ENCODE peak calls at places on chromosomes 2 and 18, in nine cellular contexts. One of them, this sample, is unnamed. For H3K4me1, the result is how much of the 10 kb centered on the place peaks cover.

GRCh38 chr18:32770181-32770650 is 2.6 kb downstream of the KLHL14 start:
- DNase-seq in IMR-90: no peak
- DNase-seq in body of pancreas: peak
- DNase-seq in ovary: no peak
- DNase-seq in heart left ventricle: peak
- DNase-seq in HCT116: no peak
- DNase-seq in sigmoid colon: peak
- DNase-seq in Peyer's patch: peak
- DNase-seq in testis: no peak
- DNase-seq in this sample: no peak

GRCh38 chr2:30765226-30765625 is 42.0 kb downstream of the CAPN13 start:
- DNase-seq in IMR-90: no peak
- DNase-seq in body of pancreas: no peak
- DNase-seq in ovary: no peak
- DNase-seq in heart left ventricle: no peak
- DNase-seq in HCT116: no peak
- DNase-seq in sigmoid colon: no peak
- DNase-seq in Peyer's patch: no peak
- DNase-seq in testis: no peak
- DNase-seq in this sample: no peak

GRCh38 chr2:136191041-136191440 is 73.1 kb upstream of the CXCR4 start:
- DNase-seq in IMR-90: no peak
- DNase-seq in body of pancreas: no peak
- DNase-seq in ovary: no peak
- DNase-seq in heart left ventricle: no peak
- DNase-seq in HCT116: no peak
- DNase-seq in sigmoid colon: no peak
- DNase-seq in Peyer's patch: no peak
- DNase-seq in testis: no peak
- DNase-seq in this sample: no peak

GRCh38 chr18:43830905-43831304 is 553.6 kb upstream of the SYT4 start:
- DNase-seq in IMR-90: no peak
- DNase-seq in body of pancreas: no peak
- DNase-seq in ovary: no peak
- DNase-seq in heart left ventricle: no peak
- DNase-seq in HCT116: no peak
- DNase-seq in sigmoid colon: no peak
- DNase-seq in Peyer's patch: no peak
- DNase-seq in testis: no peak
- DNase-seq in this sample: no peak

GRCh38 chr2:24515841-24516240 is 24.8 kb downstream of the NCOA1 start:
- DNase-seq in IMR-90: no peak
- DNase-seq in body of pancreas: no peak
- DNase-seq in ovary: no peak
- DNase-seq in heart left ventricle: no peak
- DNase-seq in HCT116: no peak
- DNase-seq in sigmoid colon: no peak
- DNase-seq in Peyer's patch: no peak
- DNase-seq in testis: no peak
- DNase-seq in this sample: no peak

GRCh38 chr18:35478520-35479435 is 19.0 kb downstream of the INO80C start:
- DNase-seq in IMR-90: peak
- DNase-seq in body of pancreas: no peak
- DNase-seq in ovary: no peak
- DNase-seq in heart left ventricle: no peak
- DNase-seq in HCT116: peak
- DNase-seq in sigmoid colon: no peak
- DNase-seq in Peyer's patch: no peak
- DNase-seq in testis: no peak
- DNase-seq in this sample: no peak

GRCh38 chr2:106953779-106954178 is 67.8 kb upstream of the ST6GAL2 start:
- DNase-seq in IMR-90: no peak
- DNase-seq in body of pancreas: no peak
- DNase-seq in ovary: no peak
- DNase-seq in heart left ventricle: no peak
- DNase-seq in HCT116: no peak
- DNase-seq in sigmoid colon: no peak
- DNase-seq in Peyer's patch: no peak
- DNase-seq in testis: no peak
- DNase-seq in this sample: no peak

GRCh38 chr2:9477914-9478313 is 3.6 kb downstream of the IAH1 start:
- DNase-seq in IMR-90: no peak
- DNase-seq in body of pancreas: no peak
- DNase-seq in ovary: no peak
- DNase-seq in heart left ventricle: no peak
- DNase-seq in HCT116: no peak
- DNase-seq in sigmoid colon: no peak
- DNase-seq in Peyer's patch: no peak
- DNase-seq in testis: no peak
- DNase-seq in this sample: no peak

GRCh38 chr2:31231571-31232287 is 2.2 kb upstream of the EHD3 start:
- DNase-seq in IMR-90: no peak
- DNase-seq in body of pancreas: no peak
- DNase-seq in ovary: no peak
- DNase-seq in heart left ventricle: peak
- DNase-seq in HCT116: no peak
- DNase-seq in sigmoid colon: no peak
- DNase-seq in Peyer's patch: no peak
- DNase-seq in testis: no peak
- DNase-seq in this sample: no peak

GRCh38 chr2:96930351-96931015 is 55.9 kb downstream of the FAM178B start:
- DNase-seq in IMR-90: no peak
- DNase-seq in body of pancreas: no peak
- DNase-seq in ovary: no peak
- DNase-seq in heart left ventricle: no peak
- DNase-seq in HCT116: no peak
- DNase-seq in sigmoid colon: no peak
- DNase-seq in Peyer's patch: peak
- DNase-seq in testis: no peak
- DNase-seq in this sample: no peak

GRCh38 chr2:207749873-207750272 is 19.8 kb downstream of the FZD5 start:
- DNase-seq in IMR-90: peak
- DNase-seq in body of pancreas: no peak
- DNase-seq in ovary: no peak
- DNase-seq in heart left ventricle: no peak
- DNase-seq in HCT116: no peak
- DNase-seq in sigmoid colon: no peak
- DNase-seq in Peyer's patch: no peak
- DNase-seq in testis: no peak
- DNase-seq in this sample: no peak

GRCh38 chr2:207750876-207751275 is 18.8 kb downstream of the FZD5 start:
- DNase-seq in IMR-90: no peak
- DNase-seq in body of pancreas: no peak
- DNase-seq in ovary: no peak
- DNase-seq in heart left ventricle: no peak
- DNase-seq in HCT116: no peak
- DNase-seq in sigmoid colon: no peak
- DNase-seq in Peyer's patch: no peak
- DNase-seq in testis: no peak
- DNase-seq in this sample: no peak

GRCh38 chr2:207750315-207750714 is 19.4 kb downstream of the FZD5 start:
- DNase-seq in IMR-90: no peak
- DNase-seq in body of pancreas: no peak
- DNase-seq in ovary: no peak
- DNase-seq in heart left ventricle: no peak
- DNase-seq in HCT116: no peak
- DNase-seq in sigmoid colon: no peak
- DNase-seq in Peyer's patch: no peak
- DNase-seq in testis: no peak
- DNase-seq in this sample: no peak

GRCh38 chr2:207758010-207758409 is 11.7 kb downstream of the FZD5 start:
- DNase-seq in IMR-90: no peak
- DNase-seq in body of pancreas: no peak
- DNase-seq in ovary: no peak
- DNase-seq in heart left ventricle: no peak
- DNase-seq in HCT116: no peak
- DNase-seq in sigmoid colon: no peak
- DNase-seq in Peyer's patch: no peak
- DNase-seq in testis: no peak
- DNase-seq in this sample: no peak

DNA sequence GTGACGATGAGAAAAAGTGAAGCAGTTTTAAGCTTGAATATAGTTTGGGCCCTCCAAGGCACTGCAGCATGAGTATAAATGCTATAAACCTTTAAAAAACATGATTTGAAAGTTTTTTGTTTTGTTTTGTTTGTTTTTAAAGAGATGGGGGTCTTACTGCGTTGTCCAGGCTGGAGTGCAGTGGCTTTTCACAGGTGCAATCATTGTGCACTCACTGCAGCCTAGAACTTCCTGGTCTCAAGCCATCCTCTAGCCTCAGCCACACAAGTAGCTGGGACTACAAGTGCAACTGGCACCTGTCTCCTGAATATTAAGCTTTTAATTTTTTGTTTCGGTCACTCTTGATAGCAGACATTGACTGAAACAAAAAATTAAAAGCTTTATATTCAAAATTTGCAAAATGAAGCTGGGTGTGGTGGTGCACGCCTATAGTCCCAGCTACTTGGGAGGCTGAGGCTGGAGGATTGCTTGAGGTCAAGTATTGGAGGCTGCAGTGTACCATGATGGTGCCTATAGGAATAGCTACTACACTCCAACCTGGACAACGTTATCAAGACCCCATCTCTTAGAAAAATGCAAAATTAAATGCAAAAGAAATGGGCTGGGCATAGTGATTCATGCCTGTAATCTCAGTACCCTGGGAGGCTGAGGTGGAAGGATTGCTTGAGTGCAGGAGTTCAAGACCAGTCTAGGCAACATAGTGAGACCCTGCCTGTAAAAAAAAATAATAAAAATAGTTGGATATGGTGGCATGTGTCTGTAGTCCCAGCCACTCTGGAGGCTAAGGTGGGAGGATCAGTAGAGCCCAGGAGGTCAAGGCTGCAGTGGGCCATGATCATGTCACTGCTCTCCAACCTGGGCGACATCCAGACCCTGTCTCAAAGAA is 15.0 kb downstream of the FZD5 start:
- DNase-seq in IMR-90: no peak
- DNase-seq in body of pancreas: no peak
- DNase-seq in ovary: no peak
- DNase-seq in heart left ventricle: no peak
- DNase-seq in HCT116: no peak
- DNase-seq in sigmoid colon: no peak
- DNase-seq in Peyer's patch: no peak
- DNase-seq in testis: no peak
- DNase-seq in this sample: no peak
- TF ChIP-seq POLR2A in IMR-90: no peak
- TF ChIP-seq POLR2A in body of pancreas: no peak
- TF ChIP-seq POLR2A in ovary: no peak
- TF ChIP-seq POLR2A in heart left ventricle: no peak
- TF ChIP-seq POLR2A in HCT116: no peak
- TF ChIP-seq POLR2A in sigmoid colon: no peak
- TF ChIP-seq POLR2A in Peyer's patch: no peak
- TF ChIP-seq POLR2A in testis: no peak
- TF ChIP-seq POLR2A in this sample: no peak

GRCh38 chr2:40101076-40101688 is 322.1 kb upstream of the THUMPD2 start:
- DNase-seq in IMR-90: peak
- DNase-seq in body of pancreas: no peak
- DNase-seq in ovary: no peak
- DNase-seq in heart left ventricle: no peak
- DNase-seq in HCT116: no peak
- DNase-seq in sigmoid colon: no peak
- DNase-seq in Peyer's patch: no peak
- DNase-seq in testis: no peak
- DNase-seq in this sample: no peak
- H3K4me1 ChIP-seq in IMR-90: under half
- H3K4me1 ChIP-seq in body of pancreas: under half
- H3K4me1 ChIP-seq in ovary: under half
- H3K4me1 ChIP-seq in heart left ventricle: under half
- H3K4me1 ChIP-seq in HCT116: under half
- H3K4me1 ChIP-seq in sigmoid colon: under half
- H3K4me1 ChIP-seq in Peyer's patch: under half
- H3K4me1 ChIP-seq in testis: under half
- H3K4me1 ChIP-seq in this sample: under half

DNA sequence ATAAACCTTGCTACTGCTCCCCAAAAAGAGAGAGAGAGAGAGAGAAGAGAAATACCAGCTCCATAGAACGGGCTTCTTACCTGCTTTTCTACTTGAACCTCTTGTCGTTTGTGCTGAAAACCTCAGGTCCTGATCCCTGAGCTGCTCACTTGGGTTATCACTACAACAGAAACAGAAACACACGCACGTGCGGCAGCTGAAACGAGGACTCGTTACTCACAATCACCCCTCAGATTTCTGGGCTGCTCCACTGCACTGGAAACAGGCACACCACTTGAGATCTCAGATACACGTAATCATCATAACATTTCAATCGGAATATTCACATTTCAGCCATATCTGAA is 48.2 kb upstream of the GPC1 start:
- DNase-seq in IMR-90: no peak
- DNase-seq in body of pancreas: no peak
- DNase-seq in ovary: no peak
- DNase-seq in heart left ventricle: no peak
- DNase-seq in HCT116: no peak
- DNase-seq in sigmoid colon: no peak
- DNase-seq in Peyer's patch: no peak
- DNase-seq in testis: no peak
- DNase-seq in this sample: no peak
- H3K4me3 ChIP-seq in IMR-90: peak
- H3K4me3 ChIP-seq in body of pancreas: no peak
- H3K4me3 ChIP-seq in ovary: no peak
- H3K4me3 ChIP-seq in heart left ventricle: no peak
- H3K4me3 ChIP-seq in HCT116: peak
- H3K4me3 ChIP-seq in sigmoid colon: no peak
- H3K4me3 ChIP-seq in Peyer's patch: no peak
- H3K4me3 ChIP-seq in testis: no peak
- H3K4me3 ChIP-seq in this sample: no peak

GRCh38 chr18:78092901-78093300 is 843.3 kb downstream of the GALR1 start:
- DNase-seq in IMR-90: no peak
- DNase-seq in body of pancreas: no peak
- DNase-seq in ovary: no peak
- DNase-seq in heart left ventricle: no peak
- DNase-seq in HCT116: no peak
- DNase-seq in sigmoid colon: no peak
- DNase-seq in Peyer's patch: no peak
- DNase-seq in testis: no peak
- DNase-seq in this sample: no peak

GRCh38 chr18:78085241-78086185 is 835.9 kb downstream of the GALR1 start:
- DNase-seq in IMR-90: no peak
- DNase-seq in body of pancreas: no peak
- DNase-seq in ovary: no peak
- DNase-seq in heart left ventricle: no peak
- DNase-seq in HCT116: no peak
- DNase-seq in sigmoid colon: no peak
- DNase-seq in Peyer's patch: no peak
- DNase-seq in testis: no peak
- DNase-seq in this sample: no peak

GRCh38 chr18:78086931-78087330 is 837.3 kb downstream of the GALR1 start:
- DNase-seq in IMR-90: no peak
- DNase-seq in body of pancreas: no peak
- DNase-seq in ovary: no peak
- DNase-seq in heart left ventricle: no peak
- DNase-seq in HCT116: no peak
- DNase-seq in sigmoid colon: no peak
- DNase-seq in Peyer's patch: no peak
- DNase-seq in testis: no peak
- DNase-seq in this sample: no peak

GRCh38 chr18:78087338-78087737 is 837.7 kb downstream of the GALR1 start:
- DNase-seq in IMR-90: no peak
- DNase-seq in body of pancreas: no peak
- DNase-seq in ovary: no peak
- DNase-seq in heart left ventricle: no peak
- DNase-seq in HCT116: no peak
- DNase-seq in sigmoid colon: no peak
- DNase-seq in Peyer's patch: no peak
- DNase-seq in testis: no peak
- DNase-seq in this sample: no peak

GRCh38 chr18:78090584-78090983 is 840.9 kb downstream of the GALR1 start:
- DNase-seq in IMR-90: no peak
- DNase-seq in body of pancreas: no peak
- DNase-seq in ovary: no peak
- DNase-seq in heart left ventricle: no peak
- DNase-seq in HCT116: no peak
- DNase-seq in sigmoid colon: no peak
- DNase-seq in Peyer's patch: no peak
- DNase-seq in testis: no peak
- DNase-seq in this sample: no peak
- TF ChIP-seq POLR2A in IMR-90: no peak
- TF ChIP-seq POLR2A in body of pancreas: no peak
- TF ChIP-seq POLR2A in ovary: no peak
- TF ChIP-seq POLR2A in heart left ventricle: no peak
- TF ChIP-seq POLR2A in HCT116: no peak
- TF ChIP-seq POLR2A in sigmoid colon: no peak
- TF ChIP-seq POLR2A in Peyer's patch: no peak
- TF ChIP-seq POLR2A in testis: no peak
- TF ChIP-seq POLR2A in this sample: no peak